ENCODE peak calls at places on chromosomes 6 and 20, in five cellular contexts. M is left colon, T is H54, S is COR-L47, H is transverse colon. X is an unnamed sample.

GRCh38 chr6:133992992-133993682 is 40.1 kb downstream of the TBPL1 start:
- DNase-seq in M (no peak), T (no peak), S (no peak), H (no peak), X (no peak)

GRCh38 chr6:105077592-105078463 is 102.0 kb downstream of the POPDC3 start:
- DNase-seq in M (no peak), T (no peak), S (peak; percentile 52), H (no peak), X (no peak)

GRCh38 chr6:42083530-42083929 is 33.2 kb downstream of the TAF8 start:
- DNase-seq in M (no peak), T (no peak), S (no peak), H (no peak), X (no peak)

GRCh38 chr6:100446922-100447899 is 17.5 kb downstream of the SIM1 start:
- DNase-seq in M (no peak), T (no peak), S (no peak), H (no peak), X (no peak)

GRCh38 chr20:50327666-50328065 is 137.0 kb downstream of the CEBPB start:
- DNase-seq in M (no peak), T (no peak), S (no peak), H (no peak), X (no peak)

GRCh38 chr6:25312034-25312620 is 33.0 kb downstream of the CARMIL1 start:
- DNase-seq in M (no peak), T (no peak), S (no peak), H (no peak), X (no peak)

GRCh38 chr6:23696946-23697345 is 429.1 kb upstream of the NRSN1 start:
- DNase-seq in M (peak; percentile 6), T (no peak), S (no peak), H (no peak), X (no peak)

GRCh38 chr6:168111911-168112310 is 32.9 kb upstream of the FRMD1 start:
- DNase-seq in M (no peak), T (no peak), S (no peak), H (no peak), X (no peak)

GRCh38 chr6:5422321-5422915 is 161.1 kb downstream of the FARS2 start:
- DNase-seq in M (peak; percentile 27), T (no peak), S (peak; percentile 11), H (peak; percentile 12), X (peak; percentile 18)

GRCh38 chr6:149855040-149855654 is 9.0 kb downstream of the LRP11 start:
- DNase-seq in M (no peak), T (no peak), S (no peak), H (no peak), X (no peak)

GRCh38 chr20:41100001-41100480 is 37.3 kb upstream of the PLCG1 start:
- DNase-seq in M (no peak), T (no peak), S (no peak), H (no peak), X (no peak)

GRCh38 chr20:44738779-44739477 is 6.7 kb upstream of the KCNK15 start:
- DNase-seq in M (peak; percentile 36), T (peak; percentile 91), S (peak; percentile 81), H (peak; percentile 42), X (peak; percentile 64)

GRCh38 chr6:155882527-155883333 is 427.1 kb upstream of the NOX3 start:
- DNase-seq in M (no peak), T (no peak), S (no peak), H (no peak), X (no peak)

GRCh38 chr20:4192378-4193048 is 177.2 kb upstream of the RNF24 start:
- DNase-seq in M (no peak), T (no peak), S (no peak), H (no peak), X (no peak)

GRCh38 chr6:56753801-56754200 is 111.1 kb upstream of the DST start:
- DNase-seq in M (no peak), T (no peak), S (no peak), H (no peak), X (no peak)

GRCh38 chr6:38131527-38131965 is 312.0 kb downstream of the ZFAND3 start:
- DNase-seq in M (no peak), T (peak; percentile 50), S (no peak), H (no peak), X (peak; percentile 22)

GRCh38 chr6:87972279-87972678 is 75.4 kb upstream of the SPACA1 start:
- DNase-seq in M (no peak), T (no peak), S (no peak), H (no peak), X (no peak)

GRCh38 chr20:32763202-32763999 is 1.2 kb downstream of the DNMT3B start:
- DNase-seq in M (peak; percentile 29), T (no peak), S (no peak), H (no peak), X (peak; percentile 57)

GRCh38 chr20:36644032-36644712 is 1.8 kb downstream of the SLA2 start:
- DNase-seq in M (peak; percentile 31), T (no peak), S (no peak), H (peak; percentile 41), X (no peak)

GRCh38 chr6:149484733-149485700 is at the start of gene ZC3H12D:
- DNase-seq in M (peak; percentile 82), T (no peak), S (no peak), H (peak; percentile 84), X (no peak)

GRCh38 chr6:83708970-83709747 is at the start of gene SNAP91:
- DNase-seq in M (peak; percentile 12), T (no peak), S (peak; percentile 93), H (no peak), X (peak; percentile 12)

GRCh38 chr20:15597306-15597705 is 975.9 kb downstream of the KIF16B start:
- DNase-seq in M (no peak), T (no peak), S (no peak), H (no peak), X (no peak)

GRCh38 chr6:72621243-72622093 is at the start of gene KCNQ5:
- DNase-seq in M (peak; percentile 28), T (peak; percentile 30), S (no peak), H (peak; percentile 8), X (no peak)

GRCh38 chr20:17560344-17561074 is 9.4 kb upstream of the DSTN start:
- DNase-seq in M (no peak), T (no peak), S (no peak), H (no peak), X (no peak)

GRCh38 chr6:166572370-166573261 is 13.9 kb downstream of the RAMACL start:
- DNase-seq in M (no peak), T (no peak), S (no peak), H (no peak), X (no peak)

GRCh38 chr20:63740070-63740500 is 509 bp downstream of the SLC2A4RG start:
- DNase-seq in M (peak; percentile 61), T (peak; percentile 76), S (no peak), H (peak; percentile 52), X (peak; percentile 54)

GRCh38 chr20:44072381-44072780 is 114.6 kb downstream of the JPH2 start:
- DNase-seq in M (no peak), T (no peak), S (no peak), H (no peak), X (no peak)

GRCh38 chr6:146598785-146599405 is at the start of gene ADGB:
- DNase-seq in M (peak; percentile 85), T (no peak), S (peak; percentile 0), H (peak; percentile 78), X (peak; percentile 59)

GRCh38 chr20:50491926-50492634 is 18.1 kb upstream of the PTPN1 start:
- DNase-seq in M (peak; percentile 80), T (no peak), S (peak; percentile 41), H (peak; percentile 79), X (no peak)

GRCh38 chr20:36213362-36213761 is 22.9 kb upstream of the AAR2 start:
- DNase-seq in M (no peak), T (no peak), S (no peak), H (no peak), X (no peak)